ENCODE peak calls at places on chromosomes 16 and 17, in five cellular contexts. Q, U, Y, D and J are unnamed samples. For H3K27me3, the result is how much of the 10 kb centered on the place peaks cover.

GRCh38 chr16:53103811-53104210 is 49.0 kb downstream of the CHD9 start:
- DNase-seq in Q (no peak), D (no peak), U (no peak), Y (no peak), J (no peak)

GRCh38 chr17:61011269-61011668 is 333.6 kb downstream of the BCAS3 start:
- DNase-seq in U (no peak), Q (no peak), Y (no peak), D (no peak), J (no peak)

GRCh38 chr17:12047977-12048376 is 27.3 kb downstream of the MAP2K4 start:
- DNase-seq in D (no peak), Y (no peak), U (no peak), Q (no peak), J (peak)

GRCh38 chr17:8076502-8077266 is 10.8 kb downstream of the ALOX12B start:
- DNase-seq in U (no peak), D (no peak), Q (no peak), Y (no peak), J (no peak)

GRCh38 chr17:45414997-45415881 is 17.4 kb downstream of the ARHGAP27 start:
- DNase-seq in Q (no peak), Y (peak), D (no peak), U (no peak), J (no peak)

GRCh38 chr17:74862919-74863318 is 3.2 kb upstream of the GRIN2C start:
- DNase-seq in Q (no peak), D (no peak), U (no peak), Y (no peak), J (no peak)

GRCh38 chr16:4663756-4664465 is 29.5 kb upstream of the NUDT16L1 start:
- DNase-seq in U (peak), Y (no peak), Q (no peak), D (no peak), J (no peak)

GRCh38 chr16:50858877-50859627 is 117.2 kb downstream of the CYLD start:
- DNase-seq in U (no peak), D (no peak), Q (no peak), Y (no peak), J (no peak)

GRCh38 chr17:72053069-72053846 is 67.6 kb upstream of the SOX9 start:
- DNase-seq in Q (no peak), D (peak), Y (peak), U (no peak), J (no peak)
- H3K4me3 ChIP-seq in Q (no peak), D (no peak), Y (no peak), U (no peak), J (no peak)

GRCh38 chr17:38600906-38601305 is 4.8 kb downstream of the SRCIN1 start:
- DNase-seq in Q (no peak), U (no peak), D (no peak), Y (peak), J (no peak)

GRCh38 chr17:38601539-38602351 is 4.0 kb downstream of the SRCIN1 start:
- DNase-seq in Q (no peak), D (no peak), U (no peak), Y (peak), J (peak)

GRCh38 chr17:38599398-38599856 is 6.3 kb downstream of the SRCIN1 start:
- DNase-seq in U (no peak), Q (no peak), D (no peak), Y (peak), J (no peak)

GRCh38 chr17:38598995-38599394 is 6.8 kb downstream of the SRCIN1 start:
- DNase-seq in U (no peak), Y (no peak), D (no peak), Q (no peak), J (no peak)

GRCh38 chr17:38600416-38600815 is 5.3 kb downstream of the SRCIN1 start:
- DNase-seq in U (no peak), Q (no peak), Y (peak), D (no peak), J (no peak)
- H3K27me3 ChIP-seq in U (under half), Q (under half), Y (under half), D (under half), J (under half)

GRCh38 chr17:48162946-48163506 is 55.5 kb downstream of the SNX11 start:
- DNase-seq in Y (no peak), Q (no peak), U (peak), D (no peak), J (no peak)
- H3K4me3 ChIP-seq in Y (no peak), Q (no peak), U (peak), D (no peak), J (no peak)

GRCh38 chr17:30251931-30252330 is 16.4 kb upstream of the SLC6A4 start:
- DNase-seq in D (no peak), Q (no peak), Y (no peak), U (no peak), J (no peak)

GRCh38 chr17:30254150-30254549 is 18.7 kb upstream of the SLC6A4 start:
- DNase-seq in Y (no peak), U (no peak), Q (no peak), D (no peak), J (no peak)

GRCh38 chr17:30253316-30253715 is 17.8 kb upstream of the SLC6A4 start:
- DNase-seq in Q (no peak), Y (no peak), U (no peak), D (no peak), J (no peak)

GRCh38 chr17:30256756-30257506 is 21.4 kb upstream of the SLC6A4 start:
- DNase-seq in Y (no peak), Q (no peak), U (no peak), D (peak), J (no peak)
- H3K27me3 ChIP-seq in Y (under half), Q (under half), U (under half), D (under half), J (under half)

GRCh38 chr16:63907251-63907650 is 1214.6 kb downstream of the CDH11 start:
- DNase-seq in D (no peak), Q (no peak), U (no peak), Y (no peak), J (no peak)
- H3K4me3 ChIP-seq in D (no peak), Q (no peak), U (no peak), Y (no peak), J (no peak)

DNA sequence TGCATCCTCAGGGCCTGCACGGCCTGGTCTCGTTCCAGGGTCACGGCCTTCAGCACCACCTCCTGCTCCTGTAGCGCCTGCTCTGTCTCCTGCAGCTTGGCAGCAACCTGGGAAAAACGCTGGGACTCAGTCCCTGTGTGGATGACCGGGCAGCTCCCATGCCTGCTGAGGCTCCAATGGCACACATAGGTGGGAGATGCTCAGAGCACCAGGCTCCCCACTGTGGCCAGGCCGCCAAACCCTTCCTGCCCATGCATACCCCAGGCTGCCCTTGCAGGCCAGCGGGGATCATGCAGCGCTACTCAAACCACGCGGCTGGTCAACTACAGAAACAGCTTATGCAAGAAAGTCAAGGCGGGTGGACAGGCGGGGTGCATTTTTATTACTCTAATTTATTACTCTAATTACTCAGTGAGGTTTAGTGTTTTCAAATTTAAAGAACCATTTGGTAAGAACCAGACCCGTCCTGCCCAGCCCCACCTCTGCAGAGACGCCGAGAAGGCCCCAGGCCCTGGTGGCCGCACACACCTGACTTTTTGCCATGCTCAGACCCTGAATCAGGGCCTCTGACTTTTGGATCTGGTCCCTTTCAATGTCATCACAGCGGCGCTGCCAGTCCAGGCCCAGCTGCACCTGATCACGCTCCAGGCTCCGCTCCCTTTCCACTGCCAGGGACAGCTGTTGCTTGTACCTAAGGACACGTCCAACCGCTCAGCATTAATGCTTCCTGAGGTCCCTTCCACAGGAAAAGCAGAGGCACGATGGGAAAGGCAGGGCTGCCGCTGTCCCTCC is 33.9 kb downstream of the CCDC57 start:
- DNase-seq in Q (no peak), D (no peak), U (no peak), Y (no peak), J (no peak)
- H3K27me3 ChIP-seq in Q (under half), D (under half), U (under half), Y (under half), J (under half)

DNA sequence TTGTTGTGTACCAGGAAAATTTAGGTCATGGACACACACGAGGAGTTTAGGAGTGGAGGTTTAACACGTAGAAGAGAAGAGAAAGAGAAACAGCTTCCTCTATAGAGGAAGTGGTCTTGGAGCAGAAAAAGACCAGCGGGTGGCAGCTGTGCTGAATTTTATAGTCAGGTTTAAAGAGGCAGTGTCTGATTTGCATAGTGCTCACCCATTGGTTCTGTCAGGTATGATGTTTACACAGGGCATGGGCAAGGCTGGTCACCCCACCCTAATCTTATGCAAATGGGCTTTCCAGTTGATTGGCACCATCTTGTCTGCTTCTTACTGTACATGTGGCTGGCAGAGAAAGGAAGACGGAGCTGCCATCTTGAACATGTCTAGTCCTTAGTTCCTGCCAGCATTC is 309.0 kb downstream of the CDH13 start:
- DNase-seq in D (no peak), Y (no peak), Q (no peak), U (no peak), J (no peak)
- H3K4me3 ChIP-seq in D (no peak), Y (peak), Q (no peak), U (no peak), J (no peak)

GRCh38 chr16:845349-845740 is 44.8 kb upstream of the GNG13 start:
- DNase-seq in Y (no peak), U (no peak), Q (no peak), D (no peak), J (no peak)

GRCh38 chr16:848510-849253 is 48.1 kb upstream of the GNG13 start:
- DNase-seq in D (no peak), Q (no peak), Y (no peak), U (no peak), J (no peak)

GRCh38 chr16:844638-845348 is 44.3 kb upstream of the GNG13 start:
- DNase-seq in Q (no peak), Y (no peak), D (no peak), U (no peak), J (no peak)

GRCh38 chr16:847681-848445 is 47.3 kb upstream of the GNG13 start:
- DNase-seq in D (no peak), Y (no peak), U (no peak), Q (no peak), J (no peak)

DNA sequence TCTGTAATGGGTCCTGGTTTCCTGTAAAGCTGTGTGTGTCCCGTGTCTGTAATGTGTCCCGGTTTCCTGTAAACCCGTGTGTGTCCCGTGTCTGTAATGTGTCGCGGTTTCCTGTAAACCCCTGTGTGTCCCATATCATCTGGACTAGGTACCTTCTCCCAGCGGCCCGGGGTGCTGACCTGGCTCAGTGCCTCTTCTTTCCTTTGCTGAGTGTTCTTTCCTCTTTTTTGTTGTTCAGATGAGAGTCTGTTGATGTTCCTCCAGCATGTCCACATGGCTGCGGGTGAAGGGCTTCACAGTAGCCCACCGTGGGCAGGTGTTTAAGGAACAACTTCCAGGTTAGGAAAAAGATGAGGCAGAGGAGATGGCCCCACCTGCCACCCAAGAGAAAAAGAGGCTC is 46.6 kb upstream of the GNG13 start:
- DNase-seq in Q (no peak), U (no peak), D (no peak), Y (no peak), J (no peak)
- H3K27me3 ChIP-seq in Q (under half), U (under half), D (under half), Y (under half), J (under half)